ENCODE peak calls at places on chromosome 14, in five cellular contexts. One of them, this sample, is unnamed.

GRCh38 chr14:31127690-31128089 is 79.9 kb downstream of the HECTD1 start:
- DNase-seq in K562: no peak
- DNase-seq in GM12878: no peak
- DNase-seq in SK-N-SH: no peak
- DNase-seq in HCT116: no peak
- DNase-seq in this sample: peak

GRCh38 chr14:72679591-72680151 is 214.2 kb downstream of the DPF3 start:
- DNase-seq in HCT116: no peak
- DNase-seq in SK-N-SH: peak
- DNase-seq in K562: no peak
- DNase-seq in GM12878: no peak
- DNase-seq in this sample: no peak

GRCh38 chr14:63713765-63714164 is 14.1 kb downstream of the SGPP1 start:
- DNase-seq in GM12878: no peak
- DNase-seq in SK-N-SH: no peak
- DNase-seq in K562: no peak
- DNase-seq in HCT116: peak
- DNase-seq in this sample: no peak

GRCh38 chr14:65179918-65180724 is 77.8 kb upstream of the MAX start:
- DNase-seq in HCT116: peak
- DNase-seq in GM12878: peak
- DNase-seq in SK-N-SH: no peak
- DNase-seq in K562: no peak
- DNase-seq in this sample: peak

GRCh38 chr14:68495101-68495637 is 297.7 kb downstream of the ZFP36L1 start:
- DNase-seq in GM12878: no peak
- DNase-seq in HCT116: no peak
- DNase-seq in SK-N-SH: no peak
- DNase-seq in K562: no peak
- DNase-seq in this sample: no peak

GRCh38 chr14:68965261-68965761 is 13.8 kb downstream of the ACTN1 start:
- DNase-seq in K562: no peak
- DNase-seq in HCT116: no peak
- DNase-seq in GM12878: no peak
- DNase-seq in SK-N-SH: no peak
- DNase-seq in this sample: no peak

GRCh38 chr14:104146651-104147345 is 8.4 kb downstream of the KIF26A start:
- DNase-seq in HCT116: no peak
- DNase-seq in GM12878: no peak
- DNase-seq in SK-N-SH: no peak
- DNase-seq in K562: no peak
- DNase-seq in this sample: no peak

GRCh38 chr14:104968541-104969401 is 9.4 kb downstream of the AHNAK2 start:
- DNase-seq in K562: no peak
- DNase-seq in SK-N-SH: peak
- DNase-seq in HCT116: no peak
- DNase-seq in GM12878: no peak
- DNase-seq in this sample: peak

GRCh38 chr14:59463773-59464650 is 1.2 kb downstream of the GPR135 start:
- DNase-seq in GM12878: no peak
- DNase-seq in HCT116: no peak
- DNase-seq in K562: no peak
- DNase-seq in SK-N-SH: peak
- DNase-seq in this sample: no peak

GRCh38 chr14:38078393-38078792 is 129.3 kb upstream of the SSTR1 start:
- DNase-seq in K562: no peak
- DNase-seq in SK-N-SH: no peak
- DNase-seq in HCT116: no peak
- DNase-seq in GM12878: no peak
- DNase-seq in this sample: no peak

GRCh38 chr14:36057452-36058142 is 118.9 kb downstream of the PTCSC3 start:
- DNase-seq in SK-N-SH: no peak
- DNase-seq in K562: no peak
- DNase-seq in GM12878: no peak
- DNase-seq in HCT116: peak
- DNase-seq in this sample: no peak

GRCh38 chr14:76329150-76329881 is 46.6 kb upstream of the ESRRB start:
- DNase-seq in K562: no peak
- DNase-seq in HCT116: no peak
- DNase-seq in SK-N-SH: no peak
- DNase-seq in GM12878: no peak
- DNase-seq in this sample: no peak

GRCh38 chr14:71261206-71261605 is 353.9 kb downstream of the PCNX1 start:
- DNase-seq in GM12878: no peak
- DNase-seq in HCT116: no peak
- DNase-seq in SK-N-SH: no peak
- DNase-seq in K562: no peak
- DNase-seq in this sample: no peak

GRCh38 chr14:25132734-25133422 is 82.9 kb upstream of the STXBP6 start:
- DNase-seq in SK-N-SH: peak
- DNase-seq in GM12878: no peak
- DNase-seq in HCT116: no peak
- DNase-seq in K562: peak
- DNase-seq in this sample: peak

GRCh38 chr14:71142375-71143038 is 235.2 kb downstream of the PCNX1 start:
- DNase-seq in SK-N-SH: no peak
- DNase-seq in HCT116: no peak
- DNase-seq in GM12878: peak
- DNase-seq in K562: no peak
- DNase-seq in this sample: no peak

GRCh38 chr14:85853996-85854526 is 324.1 kb downstream of the FLRT2 start:
- DNase-seq in GM12878: no peak
- DNase-seq in HCT116: no peak
- DNase-seq in SK-N-SH: no peak
- DNase-seq in K562: no peak
- DNase-seq in this sample: no peak

GRCh38 chr14:73097421-73097820 is 38.9 kb upstream of the PSEN1 start:
- DNase-seq in K562: no peak
- DNase-seq in HCT116: no peak
- DNase-seq in GM12878: no peak
- DNase-seq in SK-N-SH: no peak
- DNase-seq in this sample: no peak

DNA sequence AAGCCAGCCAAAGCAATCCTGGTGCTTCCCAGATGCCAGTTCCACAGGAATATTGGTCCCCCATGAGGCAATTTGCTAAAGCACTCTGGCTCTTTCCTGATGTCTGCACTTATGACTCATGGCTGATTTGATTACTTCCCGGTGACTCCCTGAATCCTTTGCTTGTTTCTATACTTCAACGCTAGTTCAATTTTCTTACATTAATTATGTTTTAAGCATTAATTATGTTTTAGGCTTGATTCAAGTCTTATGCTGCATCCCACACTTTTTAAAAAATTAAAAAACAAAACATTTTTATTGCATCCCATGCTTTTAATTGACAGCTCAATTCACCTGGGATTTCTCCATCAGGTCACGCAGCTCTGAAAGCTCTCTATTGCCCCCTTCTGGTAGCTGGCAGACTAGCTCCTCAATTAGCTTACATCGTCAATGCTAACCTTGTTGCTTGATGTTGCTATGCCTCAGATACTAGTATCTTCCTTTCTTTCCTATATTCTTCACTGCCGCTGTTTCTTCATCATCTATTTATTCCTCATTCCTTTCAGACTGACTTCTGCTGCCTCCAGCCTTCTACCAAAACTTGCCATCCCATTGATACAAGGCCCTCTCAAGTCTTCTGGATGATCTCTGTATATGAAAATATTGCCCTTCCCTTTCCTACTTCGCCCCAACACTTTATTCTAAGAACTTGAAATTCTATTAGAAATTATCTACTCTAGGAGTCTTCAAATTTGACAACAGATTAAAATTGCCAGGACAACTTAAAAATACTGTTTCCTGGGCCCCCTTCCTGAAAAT is 32.0 kb downstream of the TSHR start:
- DNase-seq in GM12878: no peak
- DNase-seq in K562: peak
- DNase-seq in SK-N-SH: peak
- DNase-seq in HCT116: peak
- DNase-seq in this sample: peak
- TF ChIP-seq JUND in GM12878: no peak
- TF ChIP-seq JUND in K562: no peak
- TF ChIP-seq JUND in SK-N-SH: no peak
- TF ChIP-seq JUND in HCT116: peak
- TF ChIP-seq JUND in this sample: no peak

GRCh38 chr14:60508707-60509437 is at the start of gene SIX6:
- DNase-seq in SK-N-SH: peak
- DNase-seq in K562: no peak
- DNase-seq in HCT116: no peak
- DNase-seq in GM12878: no peak
- DNase-seq in this sample: no peak
- TF ChIP-seq JUND in SK-N-SH: no peak
- TF ChIP-seq JUND in K562: no peak
- TF ChIP-seq JUND in HCT116: no peak
- TF ChIP-seq JUND in GM12878: no peak
- TF ChIP-seq JUND in this sample: no peak

DNA sequence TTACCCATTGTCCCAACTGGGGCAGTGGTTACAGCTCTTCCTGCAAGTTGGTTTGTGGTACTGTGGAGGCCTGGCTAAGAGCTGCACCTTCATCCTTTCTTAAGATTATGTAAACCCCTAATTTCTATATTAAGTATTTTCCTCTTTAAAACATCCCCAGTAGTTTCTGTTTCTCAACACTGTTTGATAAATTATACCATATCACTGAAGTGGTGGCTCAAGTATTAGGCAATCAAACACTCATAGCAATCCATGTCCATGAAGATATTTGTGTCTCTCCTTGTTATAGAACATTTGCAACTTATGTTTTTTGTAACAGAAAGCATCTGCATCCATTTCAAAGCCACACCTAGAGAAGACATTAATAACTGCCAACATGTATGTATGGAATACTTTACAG is 31.8 kb downstream of the ATXN3 start:
- DNase-seq in HCT116: no peak
- DNase-seq in SK-N-SH: no peak
- DNase-seq in K562: no peak
- DNase-seq in GM12878: no peak
- DNase-seq in this sample: no peak
- TF ChIP-seq JUND in HCT116: no peak
- TF ChIP-seq JUND in SK-N-SH: no peak
- TF ChIP-seq JUND in K562: no peak
- TF ChIP-seq JUND in GM12878: no peak
- TF ChIP-seq JUND in this sample: no peak

DNA sequence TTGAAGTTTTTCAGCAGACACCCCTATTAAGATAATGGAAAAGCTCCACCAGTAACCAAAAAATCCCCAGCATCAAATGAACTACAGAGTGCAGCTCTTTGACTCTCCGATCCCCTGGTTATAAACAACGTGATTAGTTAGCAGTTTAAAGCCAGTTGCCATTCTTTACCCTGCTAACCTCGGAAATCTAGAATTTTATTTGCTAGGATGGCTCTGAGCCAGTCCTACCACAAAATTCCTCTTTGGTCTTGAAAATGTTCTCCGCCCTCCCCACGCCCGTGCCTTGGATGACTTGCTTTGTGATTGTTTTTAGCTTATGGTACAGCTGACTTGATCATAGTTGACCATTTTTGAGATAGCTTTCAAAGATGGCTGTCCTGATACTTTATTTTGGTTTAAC is 1.2 kb downstream of the KLHDC2 start:
- DNase-seq in K562: no peak
- DNase-seq in SK-N-SH: peak
- DNase-seq in GM12878: no peak
- DNase-seq in HCT116: no peak
- DNase-seq in this sample: no peak
- TF ChIP-seq JUND in K562: no peak
- TF ChIP-seq JUND in SK-N-SH: no peak
- TF ChIP-seq JUND in GM12878: no peak
- TF ChIP-seq JUND in HCT116: no peak
- TF ChIP-seq JUND in this sample: no peak

DNA sequence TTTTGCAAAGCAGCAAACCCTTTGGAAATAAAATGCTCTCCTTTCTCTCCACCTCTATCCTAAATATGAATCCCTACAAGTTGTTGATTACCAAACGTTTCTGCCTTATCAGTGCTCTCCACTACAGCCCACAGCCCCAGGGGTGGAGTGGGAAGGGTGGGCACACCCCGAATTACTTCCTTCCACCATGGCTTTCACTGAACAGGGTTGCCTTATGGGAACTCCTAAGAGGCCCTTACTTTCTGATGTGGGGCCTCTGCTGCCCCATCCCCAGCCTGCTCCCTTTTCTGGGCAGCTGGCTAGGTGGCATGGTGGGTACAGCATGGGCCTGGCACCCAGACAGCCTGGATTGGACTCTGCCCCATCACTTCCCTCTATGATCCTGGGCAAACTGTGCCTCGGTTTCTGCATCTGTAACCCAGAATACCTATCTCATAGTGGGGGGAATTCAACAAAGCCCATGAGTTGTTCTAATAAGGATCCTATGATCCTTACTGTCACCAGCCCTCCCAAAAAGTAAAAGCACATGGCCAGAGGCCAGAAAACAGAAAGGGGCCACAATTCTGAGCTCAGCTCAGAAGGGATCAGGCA is 16.1 kb downstream of the AK7 start:
- DNase-seq in HCT116: no peak
- DNase-seq in SK-N-SH: no peak
- DNase-seq in K562: peak
- DNase-seq in GM12878: no peak
- DNase-seq in this sample: no peak
- TF ChIP-seq JUND in HCT116: no peak
- TF ChIP-seq JUND in SK-N-SH: no peak
- TF ChIP-seq JUND in K562: no peak
- TF ChIP-seq JUND in GM12878: no peak
- TF ChIP-seq JUND in this sample: no peak

GRCh38 chr14:101559250-101559623 is 2.1 kb upstream of the DIO3 start:
- DNase-seq in K562: no peak
- DNase-seq in HCT116: no peak
- DNase-seq in GM12878: no peak
- DNase-seq in SK-N-SH: peak
- DNase-seq in this sample: no peak

GRCh38 chr14:101557321-101557695 is 4.0 kb upstream of the DIO3 start:
- DNase-seq in K562: no peak
- DNase-seq in SK-N-SH: peak
- DNase-seq in GM12878: no peak
- DNase-seq in HCT116: no peak
- DNase-seq in this sample: no peak

GRCh38 chr14:101558739-101559240 is 2.5 kb upstream of the DIO3 start:
- DNase-seq in SK-N-SH: peak
- DNase-seq in GM12878: no peak
- DNase-seq in K562: no peak
- DNase-seq in HCT116: no peak
- DNase-seq in this sample: no peak

GRCh38 chr14:101556566-101557320 is 4.6 kb upstream of the DIO3 start:
- DNase-seq in SK-N-SH: peak
- DNase-seq in K562: no peak
- DNase-seq in GM12878: no peak
- DNase-seq in HCT116: no peak
- DNase-seq in this sample: no peak

GRCh38 chr14:101557811-101558738 is 3.2 kb upstream of the DIO3 start:
- DNase-seq in HCT116: no peak
- DNase-seq in K562: no peak
- DNase-seq in SK-N-SH: peak
- DNase-seq in GM12878: no peak
- DNase-seq in this sample: peak
- TF ChIP-seq JUND in HCT116: no peak
- TF ChIP-seq JUND in K562: no peak
- TF ChIP-seq JUND in SK-N-SH: no peak
- TF ChIP-seq JUND in GM12878: no peak
- TF ChIP-seq JUND in this sample: no peak

GRCh38 chr14:74160763-74161162 is 76.0 kb downstream of the LIN52 start:
- DNase-seq in HCT116: no peak
- DNase-seq in K562: no peak
- DNase-seq in GM12878: no peak
- DNase-seq in SK-N-SH: no peak
- DNase-seq in this sample: no peak

GRCh38 chr14:74161526-74162158 is 76.9 kb downstream of the LIN52 start:
- DNase-seq in HCT116: no peak
- DNase-seq in SK-N-SH: no peak
- DNase-seq in K562: no peak
- DNase-seq in GM12878: no peak
- DNase-seq in this sample: no peak
- TF ChIP-seq JUND in HCT116: no peak
- TF ChIP-seq JUND in SK-N-SH: no peak
- TF ChIP-seq JUND in K562: no peak
- TF ChIP-seq JUND in GM12878: no peak
- TF ChIP-seq JUND in this sample: no peak

This sample was measured in T47D.